ENCODE peak calls at places on chromosomes 4 and X, in eight cellular contexts. D is right lobe of liver; O is CD8-positive, alpha-beta memory T cell; X is choroid plexus epithelial cell; G is fibroblast of pulmonary artery; R is bronchial epithelial cell; Y is AG04450; C is psoas muscle. S is an unnamed sample.

GRCh38 chrX:113157496-113157895 is 316.9 kb upstream of the AMOT start:
- DNase-seq in Y (no peak), G (no peak), O (no peak), X (no peak), R (no peak), C (no peak), D (no peak), S (no peak)

GRCh38 chr4:113675731-113676707 is 85.5 kb downstream of the CAMK2D start:
- DNase-seq in R (peak), C (no peak), Y (no peak), D (no peak), G (peak), X (peak), O (no peak), S (no peak)

GRCh38 chrX:155263854-155264628 is at the start of gene RAB39B:
- DNase-seq in G (peak), X (peak), O (peak), C (peak), Y (peak), R (peak), D (peak), S (no peak)

GRCh38 chrX:123731258-123731986 is 1.4 kb downstream of the THOC2 start:
- DNase-seq in R (peak), G (peak), Y (no peak), C (no peak), D (no peak), X (peak), O (no peak), S (no peak)

GRCh38 chrX:29913647-29914046 is 301.7 kb upstream of the MAGEB2 start:
- DNase-seq in X (no peak), D (no peak), G (peak), O (no peak), Y (no peak), C (no peak), R (no peak), S (no peak)

GRCh38 chrX:123860506-123860840 is 620 bp downstream of the XIAP start:
- DNase-seq in D (no peak), Y (no peak), G (no peak), X (peak), O (no peak), R (peak), C (no peak), S (no peak)

GRCh38 chr4:118839221-118839927 is 3.4 kb upstream of the SEC24D start:
- DNase-seq in X (no peak), G (no peak), D (no peak), O (no peak), R (no peak), Y (no peak), C (no peak), S (no peak)

GRCh38 chrX:115561605-115562491 is 874 bp downstream of the PLS3 start:
- DNase-seq in X (peak), G (peak), Y (no peak), R (peak), O (no peak), D (peak), C (peak), S (no peak)

GRCh38 chr4:10442976-10443375 is 14.2 kb downstream of the ZNF518B start:
- DNase-seq in R (peak), O (no peak), G (peak), X (peak), D (no peak), Y (no peak), C (no peak), S (no peak)

GRCh38 chrX:51461053-51462050 is 35.0 kb downstream of the NUDT11 start:
- DNase-seq in C (no peak), R (peak), X (peak), Y (peak), G (peak), D (no peak), O (no peak), S (no peak)

GRCh38 chr4:40763228-40763716 is 13.5 kb downstream of the NSUN7 start:
- DNase-seq in R (peak), X (peak), D (no peak), C (no peak), Y (peak), G (peak), O (no peak), S (no peak)

GRCh38 chr4:1722551-1723071 is 1.3 kb downstream of the TACC3 start:
- DNase-seq in C (no peak), G (no peak), D (peak), X (no peak), O (peak), R (no peak), Y (no peak), S (no peak)

GRCh38 chr4:88286897-88287296 is 2.5 kb upstream of the PPM1K start:
- DNase-seq in R (no peak), X (peak), D (no peak), G (peak), Y (no peak), O (no peak), C (no peak), S (no peak)

GRCh38 chrX:136529795-136530194 is 2.2 kb upstream of the VGLL1 start:
- DNase-seq in G (no peak), O (no peak), C (no peak), X (no peak), Y (no peak), R (no peak), D (no peak), S (no peak)

GRCh38 chr4:34250562-34250961 is 1993.8 kb downstream of the ARAP2 start:
- DNase-seq in Y (peak), G (peak), O (no peak), C (no peak), X (peak), D (no peak), R (peak), S (no peak)

GRCh38 chr4:41120297-41121217 is 93.8 kb downstream of the APBB2 start:
- DNase-seq in D (peak), Y (no peak), X (peak), G (peak), O (no peak), C (peak), R (peak), S (no peak)

GRCh38 chr4:83150563-83151330 is 36.2 kb upstream of the PLAC8 start:
- DNase-seq in D (no peak), C (no peak), R (peak), X (peak), O (no peak), Y (no peak), G (peak), S (no peak)

GRCh38 chr4:149785686-149786431 is 29.8 kb downstream of the IQCM start:
- DNase-seq in G (peak), Y (no peak), O (no peak), X (no peak), D (no peak), R (no peak), C (no peak), S (no peak)

GRCh38 chrX:9902651-9903050 is 64.5 kb upstream of the CLDN34 start:
- DNase-seq in C (no peak), O (no peak), D (no peak), G (no peak), X (no peak), R (peak), Y (no peak), S (no peak)

GRCh38 chrX:74453178-74453577 is 31.9 kb downstream of the SLC16A2 start:
- DNase-seq in X (no peak), R (peak), G (no peak), C (no peak), Y (no peak), O (no peak), D (no peak), S (no peak)

GRCh38 chrX:56572975-56573374 is 9.5 kb downstream of the UBQLN2 start:
- DNase-seq in R (peak), G (no peak), Y (no peak), C (no peak), D (no peak), O (no peak), X (no peak), S (no peak)

GRCh38 chrX:56574861-56575260 is 11.4 kb downstream of the UBQLN2 start:
- DNase-seq in X (no peak), Y (no peak), G (no peak), C (no peak), R (no peak), O (no peak), D (no peak), S (no peak)

GRCh38 chrX:56564921-56565861 is 1.8 kb downstream of the UBQLN2 start:
- DNase-seq in G (peak), X (peak), R (no peak), C (no peak), Y (no peak), D (no peak), O (no peak), S (no peak)

GRCh38 chrX:56564182-56564885 is 907 bp downstream of the UBQLN2 start:
- DNase-seq in D (no peak), C (peak), X (peak), Y (peak), R (peak), O (peak), G (peak), S (no peak)

GRCh38 chrX:56569378-56570061 is 6.1 kb downstream of the UBQLN2 start:
- DNase-seq in C (no peak), G (no peak), O (no peak), X (no peak), Y (no peak), D (no peak), R (no peak), S (no peak)
- H3K4me3 ChIP-seq in C (no peak), G (no peak), O (no peak), X (no peak), Y (no peak), D (no peak), R (no peak), S (no peak)

GRCh38 chr4:138291431-138291830 is 49.3 kb upstream of the SLC7A11 start:
- DNase-seq in X (no peak), D (no peak), R (no peak), G (no peak), O (no peak), Y (no peak), C (no peak), S (no peak)

DNA sequence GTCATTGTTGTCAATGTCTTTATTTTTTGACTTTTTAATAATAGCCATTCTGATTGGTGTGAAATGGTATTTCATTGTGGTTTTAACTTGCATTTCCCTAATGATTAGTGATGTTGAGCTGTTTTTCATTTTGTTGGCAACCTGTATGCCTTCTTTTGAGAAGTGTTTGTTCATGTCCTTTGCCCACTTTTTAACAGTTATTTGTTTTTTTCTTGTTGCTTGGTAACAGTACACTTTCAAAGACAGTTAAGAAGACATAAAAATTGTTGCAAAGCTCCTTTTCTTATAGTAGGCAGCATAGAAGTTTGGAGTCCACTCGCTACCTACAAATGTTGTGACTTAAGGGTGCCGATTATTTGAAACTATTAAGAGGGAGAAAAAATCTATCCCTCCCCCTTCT is 48.7 kb upstream of the SLC7A11 start:
- DNase-seq in D (no peak), X (no peak), Y (no peak), R (no peak), G (no peak), C (no peak), O (no peak), S (no peak)
- H3K4me3 ChIP-seq in D (no peak), X (no peak), Y (no peak), R (no peak), G (no peak), C (no peak), O (no peak), S (no peak)

GRCh38 chr4:39050590-39050989 is 11.4 kb upstream of the KLHL5 start:
- DNase-seq in R (no peak), D (no peak), G (no peak), C (no peak), Y (no peak), O (no peak), X (no peak), S (no peak)
- H3K4me3 ChIP-seq in R (no peak), D (no peak), G (no peak), C (no peak), Y (no peak), O (no peak), X (no peak), S (no peak)

DNA sequence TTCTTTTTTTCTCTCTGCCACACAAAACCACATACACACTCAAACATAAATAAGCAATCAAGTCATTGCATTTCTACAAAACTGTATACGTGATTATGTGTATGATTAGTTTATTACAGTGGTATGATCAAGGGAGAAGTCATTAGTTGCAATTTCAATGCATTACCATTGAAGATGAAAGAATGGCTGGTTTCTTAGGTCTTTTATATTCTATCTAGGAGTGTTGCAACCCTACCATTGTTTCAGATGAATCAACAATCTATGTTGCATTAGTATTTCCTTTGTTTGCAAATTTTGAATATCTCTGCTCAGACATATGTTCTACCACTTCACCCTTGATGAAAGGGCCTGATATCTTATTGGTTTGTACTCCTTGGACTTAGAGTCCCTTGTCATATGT is 6.9 kb downstream of the ANXA3 start:
- DNase-seq in Y (no peak), D (no peak), R (peak), X (no peak), O (no peak), C (no peak), G (peak), S (no peak)
- H3K4me3 ChIP-seq in Y (no peak), D (no peak), R (no peak), X (no peak), O (no peak), C (no peak), G (no peak), S (no peak)

DNA sequence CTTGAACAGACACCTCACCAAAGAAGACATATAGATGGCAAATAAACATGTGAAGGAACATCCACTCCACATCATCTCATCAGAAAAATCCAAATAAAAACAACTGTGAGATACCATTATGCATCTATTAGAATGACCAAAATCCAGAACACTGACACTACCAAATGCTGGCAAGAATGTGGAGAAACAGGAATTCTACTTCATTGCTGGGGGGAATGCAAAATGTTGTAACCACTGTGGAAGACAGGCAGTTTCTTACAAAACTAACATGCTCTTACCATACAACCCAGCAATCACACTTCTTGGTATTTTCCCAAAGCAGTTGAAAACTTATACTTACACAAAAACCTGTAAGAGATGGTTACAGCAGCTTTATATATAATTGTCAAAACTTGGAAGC is 38.2 kb upstream of the ANTXR2 start:
- DNase-seq in O (no peak), R (no peak), G (no peak), X (no peak), Y (no peak), C (no peak), D (no peak), S (no peak)
- H3K4me3 ChIP-seq in O (no peak), R (no peak), G (no peak), X (no peak), Y (no peak), C (no peak), D (no peak), S (no peak)

GRCh38 chr4:168837922-168838321 is 172.1 kb downstream of the CBR4 start:
- DNase-seq in D (no peak), G (no peak), R (no peak), C (no peak), Y (no peak), O (no peak), X (no peak), S (no peak)

GRCh38 chr4:168840386-168840763 is 169.7 kb downstream of the CBR4 start:
- DNase-seq in O (no peak), C (no peak), D (no peak), Y (no peak), X (no peak), G (no peak), R (no peak), S (no peak)

GRCh38 chr4:168841682-168842019 is 168.4 kb downstream of the CBR4 start:
- DNase-seq in D (no peak), O (no peak), R (no peak), Y (no peak), C (no peak), G (no peak), X (no peak), S (no peak)

GRCh38 chr4:168840988-168841681 is 168.9 kb downstream of the CBR4 start:
- DNase-seq in Y (no peak), C (no peak), D (peak), R (no peak), X (no peak), O (no peak), G (no peak), S (no peak)

GRCh38 chr4:168839758-168840385 is 170.2 kb downstream of the CBR4 start:
- DNase-seq in Y (no peak), O (no peak), G (peak), R (no peak), X (peak), D (no peak), C (no peak), S (no peak)
- H3K4me3 ChIP-seq in Y (no peak), O (no peak), G (no peak), R (no peak), X (no peak), D (no peak), C (no peak), S (no peak)

GRCh38 chr4:182303847-182304246 is 60.6 kb downstream of the TENM3 start:
- DNase-seq in G (no peak), Y (no peak), C (no peak), D (no peak), X (no peak), O (no peak), R (no peak), S (no peak)
- H3K4me3 ChIP-seq in G (no peak), Y (no peak), C (no peak), D (no peak), X (no peak), O (no peak), R (no peak), S (no peak)

S was measured in esophagus squamous epithelium.